ENCODE peak calls at places on chromosomes 2 and 18, in five cellular contexts. One of them, this sample, is unnamed.

GRCh38 chr2:53725662-53726061 is 41.9 kb upstream of the CHAC2 start:
- DNase-seq in suprapubic skin: no peak
- DNase-seq in H1: no peak
- DNase-seq in stomach: no peak
- DNase-seq in HepG2: no peak
- DNase-seq in this sample: no peak

GRCh38 chr18:34871435-34871834 is 161.3 kb downstream of the DTNA start:
- DNase-seq in suprapubic skin: no peak
- DNase-seq in H1: no peak
- DNase-seq in stomach: no peak
- DNase-seq in HepG2: no peak
- DNase-seq in this sample: no peak

GRCh38 chr2:128628996-128629395 is 310.3 kb upstream of the HS6ST1 start:
- DNase-seq in suprapubic skin: peak; percentile 11
- DNase-seq in H1: peak; percentile 23
- DNase-seq in stomach: peak; percentile 5
- DNase-seq in HepG2: no peak
- DNase-seq in this sample: no peak

GRCh38 chr2:29420999-29421856 is 306.0 kb downstream of the CLIP4 start:
- DNase-seq in suprapubic skin: no peak
- DNase-seq in H1: no peak
- DNase-seq in stomach: no peak
- DNase-seq in HepG2: no peak
- DNase-seq in this sample: no peak

GRCh38 chr2:41647468-41648042 is 400.3 kb upstream of the PKDCC start:
- DNase-seq in suprapubic skin: no peak
- DNase-seq in H1: no peak
- DNase-seq in stomach: no peak
- DNase-seq in HepG2: no peak
- DNase-seq in this sample: no peak

GRCh38 chr2:201631041-201631440 is 12.3 kb downstream of the TMEM237 start:
- DNase-seq in suprapubic skin: no peak
- DNase-seq in H1: no peak
- DNase-seq in stomach: no peak
- DNase-seq in HepG2: no peak
- DNase-seq in this sample: no peak

GRCh38 chr2:152647417-152648010 is 69.7 kb downstream of the PRPF40A start:
- DNase-seq in suprapubic skin: peak; percentile 71
- DNase-seq in H1: no peak
- DNase-seq in stomach: peak; percentile 81
- DNase-seq in HepG2: no peak
- DNase-seq in this sample: peak; percentile 63

GRCh38 chr2:227534714-227535113 is 62.8 kb downstream of the AGFG1 start:
- DNase-seq in suprapubic skin: no peak
- DNase-seq in H1: no peak
- DNase-seq in stomach: no peak
- DNase-seq in HepG2: no peak
- DNase-seq in this sample: no peak

GRCh38 chr2:119549236-119549635 is 5.0 kb downstream of the CFAP221 start:
- DNase-seq in suprapubic skin: no peak
- DNase-seq in H1: no peak
- DNase-seq in stomach: no peak
- DNase-seq in HepG2: no peak
- DNase-seq in this sample: no peak

GRCh38 chr18:79522451-79523220 is 126.9 kb downstream of the NFATC1 start:
- DNase-seq in suprapubic skin: no peak
- DNase-seq in H1: peak; percentile 46
- DNase-seq in stomach: no peak
- DNase-seq in HepG2: no peak
- DNase-seq in this sample: peak; percentile 49

GRCh38 chr2:196293751-196294486 is 122.5 kb upstream of the STK17B start:
- DNase-seq in suprapubic skin: no peak
- DNase-seq in H1: no peak
- DNase-seq in stomach: no peak
- DNase-seq in HepG2: no peak
- DNase-seq in this sample: no peak

GRCh38 chr18:75896865-75897264 is 469.4 kb upstream of the SMIM21 start:
- DNase-seq in suprapubic skin: no peak
- DNase-seq in H1: no peak
- DNase-seq in stomach: no peak
- DNase-seq in HepG2: peak; percentile 8
- DNase-seq in this sample: no peak

GRCh38 chr2:180122874-180123273 is 115.8 kb upstream of the CWC22 start:
- DNase-seq in suprapubic skin: no peak
- DNase-seq in H1: no peak
- DNase-seq in stomach: no peak
- DNase-seq in HepG2: no peak
- DNase-seq in this sample: no peak

GRCh38 chr2:114661926-114662670 is 219.7 kb downstream of the DPP10 start:
- DNase-seq in suprapubic skin: no peak
- DNase-seq in H1: peak; percentile 47
- DNase-seq in stomach: no peak
- DNase-seq in HepG2: no peak
- DNase-seq in this sample: no peak

GRCh38 chr2:128746356-128746755 is 427.7 kb upstream of the HS6ST1 start:
- DNase-seq in suprapubic skin: no peak
- DNase-seq in H1: no peak
- DNase-seq in stomach: no peak
- DNase-seq in HepG2: peak; percentile 21
- DNase-seq in this sample: no peak

GRCh38 chr2:199230091-199230490 is 227.6 kb downstream of the SATB2 start:
- DNase-seq in suprapubic skin: no peak
- DNase-seq in H1: no peak
- DNase-seq in stomach: no peak
- DNase-seq in HepG2: no peak
- DNase-seq in this sample: no peak

GRCh38 chr2:136534817-136535216 is 230.5 kb upstream of the THSD7B start:
- DNase-seq in suprapubic skin: no peak
- DNase-seq in H1: no peak
- DNase-seq in stomach: no peak
- DNase-seq in HepG2: no peak
- DNase-seq in this sample: no peak

GRCh38 chr2:165010556-165010955 is 55.2 kb upstream of the SLC38A11 start:
- DNase-seq in suprapubic skin: no peak
- DNase-seq in H1: no peak
- DNase-seq in stomach: no peak
- DNase-seq in HepG2: no peak
- DNase-seq in this sample: no peak

GRCh38 chr2:21915201-21915600 is 791.4 kb downstream of the TDRD15 start:
- DNase-seq in suprapubic skin: no peak
- DNase-seq in H1: no peak
- DNase-seq in stomach: no peak
- DNase-seq in HepG2: no peak
- DNase-seq in this sample: no peak

GRCh38 chr2:62250239-62250638 is 54.3 kb downstream of the B3GNT2 start:
- DNase-seq in suprapubic skin: no peak
- DNase-seq in H1: no peak
- DNase-seq in stomach: no peak
- DNase-seq in HepG2: no peak
- DNase-seq in this sample: no peak

GRCh38 chr2:139864821-139865302 is 1084.7 kb upstream of the NXPH2 start:
- DNase-seq in suprapubic skin: no peak
- DNase-seq in H1: no peak
- DNase-seq in stomach: no peak
- DNase-seq in HepG2: peak; percentile 6
- DNase-seq in this sample: no peak

GRCh38 chr2:123652320-123652719 is 372.8 kb upstream of the CNTNAP5 start:
- DNase-seq in suprapubic skin: no peak
- DNase-seq in H1: no peak
- DNase-seq in stomach: no peak
- DNase-seq in HepG2: no peak
- DNase-seq in this sample: no peak

GRCh38 chr2:20138696-20139095 is 86.2 kb downstream of the SDC1 start:
- DNase-seq in suprapubic skin: no peak
- DNase-seq in H1: no peak
- DNase-seq in stomach: no peak
- DNase-seq in HepG2: no peak
- DNase-seq in this sample: no peak

GRCh38 chr2:64210816-64211215 is 66.6 kb upstream of the PELI1 start:
- DNase-seq in suprapubic skin: no peak
- DNase-seq in H1: no peak
- DNase-seq in stomach: no peak
- DNase-seq in HepG2: no peak
- DNase-seq in this sample: peak; percentile 44

GRCh38 chr2:100606740-100607343 is 44.0 kb downstream of the PDCL3 start:
- DNase-seq in suprapubic skin: no peak
- DNase-seq in H1: peak; percentile 75
- DNase-seq in stomach: no peak
- DNase-seq in HepG2: peak; percentile 52
- DNase-seq in this sample: peak; percentile 20

GRCh38 chr2:23563673-23564617 is 179.0 kb downstream of the KLHL29 start:
- DNase-seq in suprapubic skin: no peak
- DNase-seq in H1: peak; percentile 59
- DNase-seq in stomach: no peak
- DNase-seq in HepG2: no peak
- DNase-seq in this sample: peak; percentile 18

GRCh38 chr18:55413474-55413873 is 174.5 kb downstream of the TCF4 start:
- DNase-seq in suprapubic skin: no peak
- DNase-seq in H1: no peak
- DNase-seq in stomach: no peak
- DNase-seq in HepG2: no peak
- DNase-seq in this sample: no peak

GRCh38 chr2:23386422-23387220 is 1.6 kb downstream of the KLHL29 start:
- DNase-seq in suprapubic skin: no peak
- DNase-seq in H1: peak; percentile 68
- DNase-seq in stomach: no peak
- DNase-seq in HepG2: no peak
- DNase-seq in this sample: peak; percentile 35

GRCh38 chr2:56448403-56448998 is 264.7 kb downstream of the CCDC85A start:
- DNase-seq in suprapubic skin: no peak
- DNase-seq in H1: no peak
- DNase-seq in stomach: no peak
- DNase-seq in HepG2: peak; percentile 3
- DNase-seq in this sample: peak; percentile 13

DNA sequence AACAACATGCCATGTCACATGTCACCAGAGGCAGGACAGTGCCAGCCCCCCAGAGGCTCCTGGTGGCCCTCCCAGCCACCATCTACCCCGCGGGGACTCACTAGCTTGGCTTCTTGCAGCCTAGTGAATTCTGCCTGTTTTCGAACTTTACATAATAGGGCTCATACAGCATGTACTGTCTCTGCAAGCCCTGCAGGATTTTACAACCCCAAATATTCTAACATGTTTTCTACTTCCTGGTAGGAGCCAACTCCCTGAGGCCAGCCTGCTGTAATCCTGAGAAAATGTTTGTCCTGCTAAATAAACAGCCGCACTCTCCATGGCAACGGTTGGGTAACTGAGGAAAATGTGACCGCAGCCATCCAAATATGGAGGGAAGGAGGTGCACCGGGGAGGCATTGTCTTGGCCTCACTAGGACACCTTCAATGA is 2.7 kb downstream of the PER2 start:
- DNase-seq in suprapubic skin: peak; percentile 96
- DNase-seq in H1: no peak
- DNase-seq in stomach: peak; percentile 91
- DNase-seq in HepG2: peak; percentile 99
- DNase-seq in this sample: peak; percentile 89
- TF ChIP-seq POLR2A in suprapubic skin: no peak
- TF ChIP-seq POLR2A in H1: no peak
- TF ChIP-seq POLR2A in stomach: no peak
- TF ChIP-seq POLR2A in HepG2: no peak
- TF ChIP-seq POLR2A in this sample: peak; percentile 34

GRCh38 chr2:109242654-109243331 is 113.8 kb downstream of the SH3RF3 start:
- DNase-seq in suprapubic skin: no peak
- DNase-seq in H1: no peak
- DNase-seq in stomach: no peak
- DNase-seq in HepG2: no peak
- DNase-seq in this sample: peak; percentile 22
- TF ChIP-seq POLR2AphosphoS5 in suprapubic skin: peak; percentile 34
- TF ChIP-seq POLR2AphosphoS5 in H1: no peak
- TF ChIP-seq POLR2AphosphoS5 in stomach: peak; percentile 58
- TF ChIP-seq POLR2AphosphoS5 in HepG2: no peak
- TF ChIP-seq POLR2AphosphoS5 in this sample: peak; percentile 49

DNA sequence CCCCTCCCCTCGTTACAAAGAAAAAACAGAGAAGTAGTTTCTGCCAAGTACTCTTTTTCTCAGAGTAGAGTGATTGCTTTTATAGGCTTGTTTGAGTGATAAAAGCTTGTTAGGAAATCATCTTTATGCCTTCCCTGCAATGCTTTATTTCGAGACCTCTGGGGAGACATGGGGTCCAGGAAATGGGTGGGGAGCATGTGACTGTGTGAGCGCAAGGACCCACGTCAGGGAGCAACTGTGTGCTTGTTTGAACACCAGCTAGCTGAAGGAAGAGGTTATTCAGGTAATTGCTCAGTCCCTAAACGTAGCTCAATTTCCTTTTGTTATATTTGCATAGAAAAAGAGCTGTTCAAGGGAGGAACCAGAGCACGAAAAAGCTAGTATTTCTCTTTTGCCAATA is 187.3 kb downstream of the FAM210A start:
- DNase-seq in suprapubic skin: no peak
- DNase-seq in H1: no peak
- DNase-seq in stomach: no peak
- DNase-seq in HepG2: no peak
- DNase-seq in this sample: peak; percentile 68
- TF ChIP-seq EP300 in suprapubic skin: no peak
- TF ChIP-seq EP300 in H1: no peak
- TF ChIP-seq EP300 in stomach: no peak
- TF ChIP-seq EP300 in HepG2: no peak
- TF ChIP-seq EP300 in this sample: peak; percentile 6

GRCh38 chr2:240560084-240560479 is at the start of gene DUSP28:
- DNase-seq in suprapubic skin: peak; percentile 93
- DNase-seq in H1: peak; percentile 88
- DNase-seq in stomach: peak; percentile 95
- DNase-seq in HepG2: peak; percentile 83
- DNase-seq in this sample: peak; percentile 94

GRCh38 chr2:240559271-240559670 is 886 bp upstream of the DUSP28 start:
- DNase-seq in suprapubic skin: no peak
- DNase-seq in H1: no peak
- DNase-seq in stomach: no peak
- DNase-seq in HepG2: no peak
- DNase-seq in this sample: no peak

GRCh38 chr2:240557808-240558207 is at the start of gene ANKMY1:
- DNase-seq in suprapubic skin: peak; percentile 74
- DNase-seq in H1: peak; percentile 93
- DNase-seq in stomach: peak; percentile 70
- DNase-seq in HepG2: no peak
- DNase-seq in this sample: peak; percentile 68

GRCh38 chr2:240557101-240557751 is 562 bp downstream of the ANKMY1 start:
- DNase-seq in suprapubic skin: peak; percentile 68
- DNase-seq in H1: peak; percentile 54
- DNase-seq in stomach: no peak
- DNase-seq in HepG2: no peak
- DNase-seq in this sample: peak; percentile 15

GRCh38 chr2:240558229-240558885 is 569 bp upstream of the ANKMY1 start:
- DNase-seq in suprapubic skin: peak; percentile 55
- DNase-seq in H1: no peak
- DNase-seq in stomach: no peak
- DNase-seq in HepG2: no peak
- DNase-seq in this sample: no peak
- TF ChIP-seq POLR2A in suprapubic skin: no peak
- TF ChIP-seq POLR2A in H1: no peak
- TF ChIP-seq POLR2A in stomach: no peak
- TF ChIP-seq POLR2A in HepG2: no peak
- TF ChIP-seq POLR2A in this sample: no peak

GRCh38 chr2:239444626-239445625 is 44.1 kb upstream of the HDAC4 start:
- DNase-seq in suprapubic skin: peak; percentile 81
- DNase-seq in H1: no peak
- DNase-seq in stomach: no peak
- DNase-seq in HepG2: peak; percentile 94
- DNase-seq in this sample: no peak
- TF ChIP-seq POLR2AphosphoS5 in suprapubic skin: no peak
- TF ChIP-seq POLR2AphosphoS5 in H1: no peak
- TF ChIP-seq POLR2AphosphoS5 in stomach: no peak
- TF ChIP-seq POLR2AphosphoS5 in HepG2: no peak
- TF ChIP-seq POLR2AphosphoS5 in this sample: no peak